ENCODE peak calls at places on chromosomes 3 and 15, in six cellular contexts. N, L, Z, G, S and O are unnamed samples.
A peak's percentile ranks its signal among the peaks of the same experiment; 100 is the strongest.

GRCh38 chr15:38683382-38684242 is 119.0 kb upstream of the RASGRP1 start:
- DNase-seq in L (peak; percentile 63), S (peak; percentile 18), N (peak; percentile 36), G (peak; percentile 29), Z (peak; percentile 47), O (no peak)

GRCh38 chr3:102258666-102259227 is 176.1 kb upstream of the ZPLD1 start:
- DNase-seq in S (no peak), Z (no peak), G (no peak), N (no peak), L (no peak), O (no peak)

GRCh38 chr3:27423463-27423862 is 54.3 kb upstream of the NEK10 start:
- DNase-seq in N (no peak), Z (peak; percentile 59), G (peak; percentile 89), S (no peak), L (no peak), O (no peak)

GRCh38 chr15:69668963-69669362 is 216.3 kb downstream of the RPLP1 start:
- DNase-seq in Z (no peak), G (no peak), S (peak; percentile 17), N (no peak), L (no peak), O (peak; percentile 54)

GRCh38 chr15:95558131-95558530 is 772.4 kb upstream of the NR2F2 start:
- DNase-seq in G (peak; percentile 37), N (no peak), Z (no peak), L (no peak), S (no peak), O (no peak)

GRCh38 chr3:157700405-157700804 is 197.2 kb upstream of the VEPH1 start:
- DNase-seq in Z (no peak), L (no peak), G (no peak), S (no peak), N (no peak), O (no peak)

GRCh38 chr15:71387825-71388224 is 272.6 kb downstream of the THSD4 start:
- DNase-seq in L (no peak), S (no peak), N (no peak), G (no peak), Z (no peak), O (no peak)

GRCh38 chr3:32176989-32177701 is 61.3 kb upstream of the CMTM8 start:
- DNase-seq in G (peak; percentile 46), L (peak; percentile 64), S (no peak), Z (peak; percentile 78), N (no peak), O (no peak)

GRCh38 chr15:56428821-56429458 is 36.0 kb downstream of the MNS1 start:
- DNase-seq in L (no peak), G (peak; percentile 24), S (no peak), Z (no peak), N (no peak), O (no peak)

GRCh38 chr3:123984957-123985356 is 7.0 kb downstream of the ROPN1 start:
- DNase-seq in G (no peak), S (no peak), Z (no peak), N (no peak), L (no peak), O (no peak)

GRCh38 chr3:146557745-146558144 is 13.3 kb upstream of the PLSCR1 start:
- DNase-seq in Z (no peak), L (no peak), G (no peak), S (no peak), N (no peak), O (no peak)

GRCh38 chr15:47376190-47376589 is 341.1 kb upstream of the SEMA6D start:
- DNase-seq in Z (no peak), N (no peak), L (no peak), G (no peak), S (no peak), O (no peak)

GRCh38 chr3:124859025-124859424 is 28.1 kb downstream of the ITGB5 start:
- DNase-seq in L (no peak), N (no peak), Z (peak; percentile 90), S (no peak), G (peak; percentile 92), O (no peak)

GRCh38 chr3:16026753-16027152 is 147.7 kb upstream of the GALNT15 start:
- DNase-seq in Z (no peak), L (no peak), S (no peak), G (peak; percentile 39), N (no peak), O (no peak)

GRCh38 chr3:36932979-36933378 is 11.9 kb downstream of the TRANK1 start:
- DNase-seq in Z (peak; percentile 25), N (no peak), G (peak; percentile 52), L (no peak), S (no peak), O (no peak)

GRCh38 chr3:66572938-66573710 is 72.3 kb upstream of the LRIG1 start:
- DNase-seq in G (no peak), S (no peak), N (no peak), Z (no peak), L (peak; percentile 18), O (no peak)

GRCh38 chr3:43892535-43892934 is 201.8 kb downstream of the ABHD5 start:
- DNase-seq in G (no peak), S (no peak), N (no peak), L (no peak), Z (no peak), O (no peak)

GRCh38 chr15:80804970-80805495 is 25.9 kb downstream of the CEMIP start:
- DNase-seq in N (no peak), L (no peak), Z (no peak), S (no peak), G (no peak), O (no peak)

GRCh38 chr15:57665939-57666338 is 40.6 kb upstream of the POLR2M start:
- DNase-seq in Z (no peak), L (no peak), G (no peak), S (no peak), N (no peak), O (no peak)

GRCh38 chr15:85706779-85707518 is 87.8 kb downstream of the KLHL25 start:
- DNase-seq in G (peak; percentile 85), N (no peak), L (no peak), S (no peak), Z (peak; percentile 69), O (no peak)

GRCh38 chr15:57425842-57426241 is 49.5 kb downstream of the CGNL1 start:
- DNase-seq in Z (no peak), S (no peak), L (no peak), N (no peak), G (no peak), O (no peak)

GRCh38 chr3:16151109-16151508 is 23.4 kb upstream of the GALNT15 start:
- DNase-seq in G (peak; percentile 93), N (peak; percentile 72), Z (peak; percentile 91), S (peak; percentile 71), L (peak; percentile 28), O (peak; percentile 94)

GRCh38 chr3:47003461-47004368 is 24.2 kb downstream of the NBEAL2 start:
- DNase-seq in N (peak; percentile 24), L (no peak), Z (no peak), S (peak; percentile 14), G (no peak), O (peak; percentile 50)

GRCh38 chr3:8644748-8645390 is at the start of gene SSUH2:
- DNase-seq in Z (no peak), G (no peak), S (no peak), L (no peak), N (no peak), O (no peak)

GRCh38 chr3:189927975-189928895 is 192.5 kb downstream of the P3H2 start:
- DNase-seq in G (peak; percentile 55), Z (no peak), N (no peak), L (peak; percentile 19), S (no peak), O (no peak)

GRCh38 chr3:119662604-119663377 is 2.4 kb upstream of the POPDC2 start:
- DNase-seq in Z (no peak), N (no peak), G (peak; percentile 31), L (no peak), S (no peak), O (no peak)

DNA sequence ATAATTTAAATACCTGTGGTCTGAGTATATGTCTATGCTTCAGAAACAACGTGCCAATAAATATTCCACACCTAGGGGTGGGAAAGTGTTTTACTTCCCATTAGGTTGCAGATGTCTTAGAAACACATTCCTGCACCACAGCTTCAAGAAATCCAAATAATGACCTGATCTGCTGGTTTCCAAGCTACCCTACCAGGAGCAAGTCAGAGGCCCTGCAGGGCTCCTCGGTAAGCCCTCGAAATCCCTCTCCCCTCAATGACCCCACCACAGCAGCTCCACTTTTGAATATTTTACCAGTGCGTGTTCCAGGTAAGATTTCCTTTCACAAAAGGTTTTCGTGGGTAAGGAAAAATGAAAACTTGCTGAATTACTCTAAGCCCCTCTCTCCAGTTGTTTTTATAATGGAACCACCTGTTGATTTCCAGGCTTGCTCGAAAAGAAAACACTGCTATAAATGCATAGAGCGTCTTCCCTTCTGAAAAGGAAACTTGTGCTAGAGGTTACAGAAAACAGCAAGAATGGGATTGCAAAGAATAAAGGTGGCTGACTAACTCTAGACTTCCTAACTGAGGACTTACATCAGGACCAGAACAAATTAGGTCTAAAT is 12.6 kb downstream of the IL12A start:
- DNase-seq in G (peak; percentile 13), L (no peak), Z (no peak), S (no peak), N (no peak), O (no peak)
- TF ChIP-seq CTCF in G (no peak), L (no peak), Z (no peak), S (no peak), N (no peak), O (no peak)

GRCh38 chr3:127637546-127637945 is 8.6 kb downstream of the PODXL2 start:
- DNase-seq in S (no peak), L (no peak), G (no peak), N (no peak), Z (peak; percentile 51), O (no peak)

GRCh38 chr3:127637971-127638370 is 9.0 kb downstream of the PODXL2 start:
- DNase-seq in G (no peak), L (no peak), S (no peak), N (no peak), Z (no peak), O (no peak)

GRCh38 chr3:127634653-127635052 is 5.7 kb downstream of the PODXL2 start:
- DNase-seq in N (no peak), G (no peak), Z (no peak), S (no peak), L (no peak), O (no peak)

GRCh38 chr3:127640031-127640355 is 11.0 kb downstream of the PODXL2 start:
- DNase-seq in L (no peak), S (no peak), Z (no peak), G (no peak), N (no peak), O (no peak)

GRCh38 chr3:127639173-127640030 is 10.4 kb downstream of the PODXL2 start:
- DNase-seq in N (no peak), Z (peak; percentile 55), L (no peak), S (no peak), G (peak; percentile 33), O (no peak)
- H3K4me3 ChIP-seq in N (no peak overlapping the region), Z (no peak overlapping the region), L (no peak overlapping the region), S (no peak overlapping the region), G (no peak overlapping the region), O (no peak overlapping the region)

GRCh38 chr3:171514466-171514865 is 54.3 kb upstream of the TNIK start:
- DNase-seq in S (no peak), N (no peak), G (no peak), L (no peak), Z (no peak), O (no peak)
- TF ChIP-seq CTCF in S (no peak), N (no peak), G (no peak), L (no peak), Z (no peak), O (no peak)

DNA sequence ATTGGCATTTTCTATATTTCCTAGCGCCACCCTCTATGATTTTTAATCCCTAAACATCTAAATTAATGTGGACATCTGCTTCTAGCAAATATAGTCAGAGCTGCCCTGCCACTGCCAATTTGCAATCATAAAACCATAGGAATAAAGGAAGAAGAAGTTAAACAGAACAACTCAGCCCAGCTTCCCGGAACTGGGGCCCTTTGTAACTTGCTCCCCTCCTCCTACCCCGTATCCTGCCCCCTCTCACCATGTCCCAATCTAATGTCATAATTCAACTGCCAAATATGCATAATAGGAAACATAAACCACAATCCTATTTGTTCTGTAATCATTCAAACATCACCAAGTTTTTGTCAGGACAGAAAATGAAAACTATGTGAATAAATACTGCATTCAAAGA is 74.4 kb upstream of the ACP3 start:
- DNase-seq in L (no peak), Z (no peak), N (no peak), S (no peak), G (no peak), O (no peak)
- H3K4me3 ChIP-seq in L (no peak overlapping the region), Z (no peak overlapping the region), N (no peak overlapping the region), S (no peak overlapping the region), G (no peak overlapping the region), O (no peak overlapping the region)